ENCODE peak calls at places on chromosome 18, in four cellular contexts. One of them, this sample, is unnamed. For H3K27me3, the result is how much of the 10 kb centered on the place peaks cover.

GRCh38 chr18:10732990-10733389 is 207.2 kb downstream of the NAPG start:
- DNase-seq in tibial artery: no peak
- DNase-seq in upper lobe of left lung: no peak
- DNase-seq in IMR-90: no peak
- DNase-seq in this sample: no peak

GRCh38 chr18:22980394-22980793 is 47.3 kb downstream of the RBBP8 start:
- DNase-seq in upper lobe of left lung: no peak
- DNase-seq in tibial artery: no peak
- DNase-seq in IMR-90: no peak
- DNase-seq in this sample: no peak

GRCh38 chr18:11387880-11388279 is 221.5 kb upstream of the SLC35G4 start:
- DNase-seq in upper lobe of left lung: no peak
- DNase-seq in tibial artery: peak
- DNase-seq in IMR-90: peak
- DNase-seq in this sample: peak

GRCh38 chr18:68721681-68722583 is 7.0 kb upstream of the TMX3 start:
- DNase-seq in IMR-90: no peak
- DNase-seq in tibial artery: no peak
- DNase-seq in upper lobe of left lung: no peak
- DNase-seq in this sample: no peak

GRCh38 chr18:76687271-76688006 is 134.9 kb upstream of the ZNF236 start:
- DNase-seq in upper lobe of left lung: peak
- DNase-seq in tibial artery: no peak
- DNase-seq in IMR-90: peak
- DNase-seq in this sample: no peak

GRCh38 chr18:79936641-79937040 is 14.8 kb downstream of the SLC66A2 start:
- DNase-seq in IMR-90: no peak
- DNase-seq in tibial artery: peak
- DNase-seq in upper lobe of left lung: no peak
- DNase-seq in this sample: no peak

GRCh38 chr18:46484971-46485370 is 172.0 kb downstream of the LOXHD1 start:
- DNase-seq in IMR-90: no peak
- DNase-seq in tibial artery: no peak
- DNase-seq in upper lobe of left lung: no peak
- DNase-seq in this sample: no peak

GRCh38 chr18:14978962-14979535 is 231.1 kb downstream of the ANKRD30B start:
- DNase-seq in upper lobe of left lung: no peak
- DNase-seq in tibial artery: no peak
- DNase-seq in IMR-90: no peak
- DNase-seq in this sample: peak

GRCh38 chr18:54389143-54389505 is 31.4 kb downstream of the C18orf54 start:
- DNase-seq in upper lobe of left lung: no peak
- DNase-seq in IMR-90: no peak
- DNase-seq in tibial artery: no peak
- DNase-seq in this sample: no peak

GRCh38 chr18:43170586-43170985 is 55.1 kb upstream of the RIT2 start:
- DNase-seq in upper lobe of left lung: no peak
- DNase-seq in tibial artery: no peak
- DNase-seq in IMR-90: no peak
- DNase-seq in this sample: peak

GRCh38 chr18:8426401-8426800 is 182.8 kb upstream of the RAB12 start:
- DNase-seq in IMR-90: no peak
- DNase-seq in tibial artery: no peak
- DNase-seq in upper lobe of left lung: peak
- DNase-seq in this sample: no peak

GRCh38 chr18:7623681-7624080 is 56.6 kb downstream of the PTPRM start:
- DNase-seq in upper lobe of left lung: no peak
- DNase-seq in IMR-90: no peak
- DNase-seq in tibial artery: no peak
- DNase-seq in this sample: no peak

GRCh38 chr18:30623401-30624065 is 419.0 kb downstream of the DSC3 start:
- DNase-seq in upper lobe of left lung: no peak
- DNase-seq in tibial artery: no peak
- DNase-seq in IMR-90: no peak
- DNase-seq in this sample: no peak

GRCh38 chr18:785242-785641 is 26.8 kb downstream of the YES1 start:
- DNase-seq in tibial artery: no peak
- DNase-seq in upper lobe of left lung: no peak
- DNase-seq in IMR-90: no peak
- DNase-seq in this sample: no peak

GRCh38 chr18:22477222-22477621 is 59.5 kb upstream of the CTAGE1 start:
- DNase-seq in tibial artery: no peak
- DNase-seq in IMR-90: no peak
- DNase-seq in upper lobe of left lung: no peak
- DNase-seq in this sample: no peak

GRCh38 chr18:80103231-80103630 is 5.8 kb upstream of the ADNP2 start:
- DNase-seq in upper lobe of left lung: no peak
- DNase-seq in tibial artery: no peak
- DNase-seq in IMR-90: peak
- DNase-seq in this sample: no peak

GRCh38 chr18:77009675-77010074 is 122.9 kb downstream of the MBP start:
- DNase-seq in tibial artery: no peak
- DNase-seq in upper lobe of left lung: no peak
- DNase-seq in IMR-90: no peak
- DNase-seq in this sample: no peak

GRCh38 chr18:31436825-31437224 is 10.7 kb upstream of the DSG3 start:
- DNase-seq in upper lobe of left lung: no peak
- DNase-seq in IMR-90: no peak
- DNase-seq in tibial artery: no peak
- DNase-seq in this sample: no peak

GRCh38 chr18:10245517-10246175 is 208.8 kb upstream of the APCDD1 start:
- DNase-seq in tibial artery: no peak
- DNase-seq in upper lobe of left lung: peak
- DNase-seq in IMR-90: no peak
- DNase-seq in this sample: no peak

GRCh38 chr18:79586436-79587297 is 92.9 kb upstream of the CTDP1 start:
- DNase-seq in tibial artery: peak
- DNase-seq in upper lobe of left lung: peak
- DNase-seq in IMR-90: no peak
- DNase-seq in this sample: no peak

GRCh38 chr18:11021477-11021876 is 127.9 kb downstream of the PIEZO2 start:
- DNase-seq in upper lobe of left lung: no peak
- DNase-seq in tibial artery: no peak
- DNase-seq in IMR-90: no peak
- DNase-seq in this sample: no peak

GRCh38 chr18:40676676-40677075 is 1278.4 kb upstream of the PIK3C3 start:
- DNase-seq in tibial artery: no peak
- DNase-seq in upper lobe of left lung: no peak
- DNase-seq in IMR-90: peak
- DNase-seq in this sample: no peak

GRCh38 chr18:57353940-57354461 is 1.6 kb downstream of the ST8SIA3 start:
- DNase-seq in IMR-90: peak
- DNase-seq in tibial artery: no peak
- DNase-seq in upper lobe of left lung: peak
- DNase-seq in this sample: no peak

GRCh38 chr18:53004798-53005197 is 664.8 kb downstream of the DCC start:
- DNase-seq in IMR-90: no peak
- DNase-seq in tibial artery: no peak
- DNase-seq in upper lobe of left lung: no peak
- DNase-seq in this sample: peak

GRCh38 chr18:22563098-22563707 is 145.5 kb upstream of the CTAGE1 start:
- DNase-seq in IMR-90: peak
- DNase-seq in upper lobe of left lung: no peak
- DNase-seq in tibial artery: peak
- DNase-seq in this sample: peak

GRCh38 chr18:3061581-3062416 is 48.9 kb upstream of the LPIN2 start:
- DNase-seq in upper lobe of left lung: no peak
- DNase-seq in tibial artery: no peak
- DNase-seq in IMR-90: peak
- DNase-seq in this sample: no peak

GRCh38 chr18:75210274-75211001 is at the start of gene TSHZ1:
- DNase-seq in upper lobe of left lung: no peak
- DNase-seq in IMR-90: peak
- DNase-seq in tibial artery: peak
- DNase-seq in this sample: peak

GRCh38 chr18:54777118-54777791 is 51.0 kb upstream of the RAB27B start:
- DNase-seq in tibial artery: no peak
- DNase-seq in upper lobe of left lung: no peak
- DNase-seq in IMR-90: no peak
- DNase-seq in this sample: no peak

GRCh38 chr18:66143029-66143428 is 392.2 kb downstream of the CDH7 start:
- DNase-seq in upper lobe of left lung: no peak
- DNase-seq in tibial artery: no peak
- DNase-seq in IMR-90: no peak
- DNase-seq in this sample: peak

GRCh38 chr18:40243592-40243991 is 1711.4 kb upstream of the PIK3C3 start:
- DNase-seq in tibial artery: no peak
- DNase-seq in upper lobe of left lung: no peak
- DNase-seq in IMR-90: no peak
- DNase-seq in this sample: no peak

GRCh38 chr18:62131305-62131909 is 55.4 kb downstream of the PIGN start:
- DNase-seq in upper lobe of left lung: no peak
- DNase-seq in IMR-90: peak
- DNase-seq in tibial artery: peak
- DNase-seq in this sample: peak

GRCh38 chr18:41268271-41268670 is 686.8 kb upstream of the PIK3C3 start:
- DNase-seq in IMR-90: no peak
- DNase-seq in tibial artery: no peak
- DNase-seq in upper lobe of left lung: no peak
- DNase-seq in this sample: no peak

GRCh38 chr18:46273861-46274260 is 169.7 kb downstream of the HAUS1 start:
- DNase-seq in upper lobe of left lung: no peak
- DNase-seq in tibial artery: no peak
- DNase-seq in IMR-90: no peak
- DNase-seq in this sample: no peak

GRCh38 chr18:452801-453200 is 47.7 kb downstream of the COLEC12 start:
- DNase-seq in upper lobe of left lung: no peak
- DNase-seq in tibial artery: no peak
- DNase-seq in IMR-90: no peak
- DNase-seq in this sample: no peak

GRCh38 chr18:27057459-27058302 is 127.4 kb downstream of the CHST9 start:
- DNase-seq in IMR-90: no peak
- DNase-seq in upper lobe of left lung: no peak
- DNase-seq in tibial artery: no peak
- DNase-seq in this sample: no peak

GRCh38 chr18:58363767-58364540 is 264.9 kb downstream of the ALPK2 start:
- DNase-seq in tibial artery: no peak
- DNase-seq in upper lobe of left lung: no peak
- DNase-seq in IMR-90: peak
- DNase-seq in this sample: no peak

GRCh38 chr18:76689646-76690264 is 132.6 kb upstream of the ZNF236 start:
- DNase-seq in upper lobe of left lung: no peak
- DNase-seq in tibial artery: no peak
- DNase-seq in IMR-90: no peak
- DNase-seq in this sample: no peak

GRCh38 chr18:31438402-31438801 is 9.1 kb upstream of the DSG3 start:
- DNase-seq in IMR-90: no peak
- DNase-seq in tibial artery: no peak
- DNase-seq in upper lobe of left lung: no peak
- DNase-seq in this sample: no peak

GRCh38 chr18:9380571-9381390 is 46.2 kb downstream of the TWSG1 start:
- DNase-seq in IMR-90: peak
- DNase-seq in upper lobe of left lung: no peak
- DNase-seq in tibial artery: no peak
- DNase-seq in this sample: peak

GRCh38 chr18:50195689-50196088 is 742 bp upstream of the MYO5B start:
- DNase-seq in upper lobe of left lung: no peak
- DNase-seq in IMR-90: no peak
- DNase-seq in tibial artery: no peak
- DNase-seq in this sample: no peak
- H3K27me3 ChIP-seq in upper lobe of left lung: under half
- H3K27me3 ChIP-seq in IMR-90: under half
- H3K27me3 ChIP-seq in tibial artery: under half
- H3K27me3 ChIP-seq in this sample: under half

GRCh38 chr18:70085641-70086040 is 119.8 kb downstream of the RTTN start:
- DNase-seq in tibial artery: no peak
- DNase-seq in upper lobe of left lung: no peak
- DNase-seq in IMR-90: no peak
- DNase-seq in this sample: no peak
- H3K27me3 ChIP-seq in tibial artery: under half
- H3K27me3 ChIP-seq in upper lobe of left lung: under half
- H3K27me3 ChIP-seq in IMR-90: under half
- H3K27me3 ChIP-seq in this sample: under half

GRCh38 chr18:37489011-37489410 is 76.6 kb downstream of the CELF4 start:
- DNase-seq in upper lobe of left lung: no peak
- DNase-seq in IMR-90: no peak
- DNase-seq in tibial artery: no peak
- DNase-seq in this sample: no peak
- H3K27me3 ChIP-seq in upper lobe of left lung: under half
- H3K27me3 ChIP-seq in IMR-90: under half
- H3K27me3 ChIP-seq in tibial artery: under half
- H3K27me3 ChIP-seq in this sample: under half

DNA sequence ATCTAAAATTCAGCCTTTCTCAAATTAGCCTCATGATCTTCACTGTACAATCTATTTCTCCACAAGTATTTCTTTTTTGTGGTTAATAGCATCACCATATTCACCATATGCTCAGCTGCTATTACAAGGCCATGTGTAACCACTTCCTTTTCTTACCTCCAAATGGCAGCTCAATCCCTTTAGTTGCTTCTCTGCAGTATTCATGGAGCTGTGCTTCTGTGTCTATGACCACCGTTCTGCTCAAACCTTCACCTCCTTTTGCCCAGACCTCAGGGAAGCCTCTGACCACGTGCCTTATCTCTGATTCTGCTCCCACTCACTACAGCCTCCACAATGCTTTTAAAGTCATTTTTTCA is 126.7 kb upstream of the TMEM200C start:
- DNase-seq in tibial artery: no peak
- DNase-seq in IMR-90: peak
- DNase-seq in upper lobe of left lung: no peak
- DNase-seq in this sample: no peak
- H3K27me3 ChIP-seq in tibial artery: under half
- H3K27me3 ChIP-seq in IMR-90: under half
- H3K27me3 ChIP-seq in upper lobe of left lung: under half
- H3K27me3 ChIP-seq in this sample: under half

GRCh38 chr18:63143246-63143847 is 176.2 kb downstream of the BCL2 start:
- DNase-seq in tibial artery: no peak
- DNase-seq in IMR-90: no peak
- DNase-seq in upper lobe of left lung: peak
- DNase-seq in this sample: no peak
- H3K27me3 ChIP-seq in tibial artery: under half
- H3K27me3 ChIP-seq in IMR-90: under half
- H3K27me3 ChIP-seq in upper lobe of left lung: under half
- H3K27me3 ChIP-seq in this sample: under half

GRCh38 chr18:32773187-32773712 is 427 bp upstream of the KLHL14 start:
- DNase-seq in upper lobe of left lung: no peak
- DNase-seq in tibial artery: no peak
- DNase-seq in IMR-90: no peak
- DNase-seq in this sample: no peak
- H3K27me3 ChIP-seq in upper lobe of left lung: under half
- H3K27me3 ChIP-seq in tibial artery: under half
- H3K27me3 ChIP-seq in IMR-90: under half
- H3K27me3 ChIP-seq in this sample: under half

GRCh38 chr18:13278231-13278630 is 59.7 kb downstream of the LDLRAD4 start:
- DNase-seq in upper lobe of left lung: no peak
- DNase-seq in tibial artery: peak
- DNase-seq in IMR-90: no peak
- DNase-seq in this sample: no peak
- H3K27me3 ChIP-seq in upper lobe of left lung: under half
- H3K27me3 ChIP-seq in tibial artery: under half
- H3K27me3 ChIP-seq in IMR-90: under half
- H3K27me3 ChIP-seq in this sample: under half